ENCODE peak calls at places on chromosomes 11 and 22, in four cellular contexts. C, Q, T and W are unnamed samples.

GRCh38 chr11:133570376-133570775 is 38.1 kb upstream of the OPCML start:
- DNase-seq in T (no peak), C (no peak), Q (no peak), W (no peak)

GRCh38 chr11:61955031-61955415 is 4.9 kb downstream of the BEST1 start:
- DNase-seq in C (no peak), Q (no peak), T (no peak), W (no peak)

GRCh38 chr11:30585067-30585891 is 874 bp downstream of the MPPED2 start:
- DNase-seq in Q (no peak), T (no peak), C (peak; percentile 21), W (peak; percentile 4)

GRCh38 chr11:121889931-121890330 is 226.1 kb downstream of the BLID start:
- DNase-seq in Q (no peak), T (no peak), C (no peak), W (no peak)

GRCh38 chr11:57294225-57295131 is 30.3 kb downstream of the TNKS1BP1 start:
- DNase-seq in Q (no peak), C (no peak), T (no peak), W (no peak)

GRCh38 chr11:93225642-93226041 is 27.9 kb upstream of the SLC36A4 start:
- DNase-seq in Q (no peak), C (no peak), T (no peak), W (no peak)

GRCh38 chr11:115170133-115170815 is 333.9 kb downstream of the CADM1 start:
- DNase-seq in C (no peak), Q (no peak), T (no peak), W (no peak)

GRCh38 chr11:6443269-6444003 is 2.6 kb upstream of the HPX start:
- DNase-seq in C (peak; percentile 28), Q (peak; percentile 19), T (peak; percentile 41), W (peak; percentile 68)

GRCh38 chr11:31720225-31720624 is 90.9 kb downstream of the PAX6 start:
- DNase-seq in C (no peak), T (no peak), Q (no peak), W (no peak)

GRCh38 chr11:45501277-45501979 is 164.0 kb downstream of the CHST1 start:
- DNase-seq in C (no peak), T (no peak), Q (no peak), W (no peak)

GRCh38 chr22:17638432-17639237 is at the start of gene BCL2L13:
- DNase-seq in C (peak; percentile 88), T (peak; percentile 83), Q (peak; percentile 80), W (peak; percentile 80)

GRCh38 chr11:20000393-20001134 is 159.7 kb downstream of the DBX1 start:
- DNase-seq in C (no peak), Q (no peak), T (no peak), W (no peak)

GRCh38 chr11:27717801-27718229 is 17.6 kb upstream of the BDNF start:
- DNase-seq in C (no peak), T (no peak), Q (no peak), W (no peak)

GRCh38 chr22:36732609-36733008 is 29.1 kb upstream of the CACNG2 start:
- DNase-seq in C (no peak), T (no peak), Q (no peak), W (no peak)

GRCh38 chr11:24496728-24497396 is at the start of gene LUZP2:
- DNase-seq in Q (no peak), C (no peak), T (no peak), W (no peak)

GRCh38 chr11:6813651-6814050 is 14.2 kb upstream of the OR6A2 start:
- DNase-seq in C (no peak), T (no peak), Q (no peak), W (no peak)

GRCh38 chr11:122393209-122393850 is 262.2 kb upstream of the UBASH3B start:
- DNase-seq in Q (no peak), T (no peak), C (no peak), W (no peak)

GRCh38 chr11:108319541-108320145 is 96.8 kb downstream of the ATM start:
- DNase-seq in Q (no peak), C (no peak), T (no peak), W (no peak)

GRCh38 chr11:14183973-14184372 is 175.0 kb downstream of the RRAS2 start:
- DNase-seq in T (no peak), C (no peak), Q (no peak), W (no peak)

GRCh38 chr22:44341431-44342346 is 28.9 kb upstream of the SHISAL1 start:
- DNase-seq in T (no peak), C (no peak), Q (no peak), W (no peak)

GRCh38 chr22:19789828-19790227 is 29.2 kb downstream of the TBX1 start:
- DNase-seq in T (no peak), Q (no peak), C (no peak), W (no peak)